ENCODE peak calls at places on chromosomes 1 and 21, in eight cellular contexts. B is mucosa of descending colon, D is tibial artery, J is HL-60, X is choroid plexus epithelial cell, U is A549, N is osteocyte, S is heart right ventricle. O is an unnamed sample.

GRCh38 chr1:211925016-211925415 is 94.5 kb upstream of the LPGAT1 start:
- DNase-seq in J (no peak), D (no peak), N (no peak), X (no peak), B (peak), S (no peak), U (no peak), O (no peak)

GRCh38 chr1:161220002-161220401 is 3.4 kb downstream of the APOA2 start:
- DNase-seq in S (no peak), N (no peak), D (no peak), J (no peak), X (no peak), B (no peak), U (no peak), O (peak)

GRCh38 chr1:93552751-93553455 is 105.0 kb downstream of the FNBP1L start:
- DNase-seq in D (no peak), B (no peak), S (no peak), N (no peak), X (peak), J (no peak), U (no peak), O (no peak)

GRCh38 chr1:212635141-212635601 is 26.6 kb downstream of the ATF3 start:
- DNase-seq in J (no peak), B (no peak), S (no peak), N (no peak), U (no peak), D (no peak), X (peak), O (no peak)

GRCh38 chr1:25594971-25595370 is 21.6 kb upstream of the MAN1C1 start:
- DNase-seq in B (no peak), S (no peak), J (no peak), U (no peak), N (no peak), D (no peak), X (no peak), O (no peak)

GRCh38 chr1:226611301-226611700 is 62.7 kb downstream of the STUM start:
- DNase-seq in N (no peak), D (no peak), B (no peak), S (no peak), J (no peak), U (no peak), X (no peak), O (no peak)

GRCh38 chr1:207152792-207153434 is 48.9 kb downstream of the C4BPA start:
- DNase-seq in S (no peak), D (no peak), X (no peak), N (no peak), U (no peak), B (no peak), J (no peak), O (no peak)

GRCh38 chr1:1799716-1800115 is 21.4 kb upstream of the NADK start:
- DNase-seq in X (no peak), B (no peak), N (no peak), D (no peak), U (no peak), S (no peak), J (no peak), O (no peak)

GRCh38 chr1:41876533-41877445 is 41.9 kb downstream of the HIVEP3 start:
- DNase-seq in D (no peak), S (no peak), J (no peak), B (no peak), U (no peak), X (peak), N (no peak), O (no peak)

GRCh38 chr1:237794071-237794470 is 96.7 kb downstream of the ZP4 start:
- DNase-seq in D (no peak), B (no peak), N (no peak), S (no peak), U (peak), X (no peak), J (no peak), O (no peak)

GRCh38 chr1:68322837-68323687 is 90.7 kb upstream of the WLS start:
- DNase-seq in X (peak), N (no peak), D (peak), J (no peak), B (no peak), S (no peak), U (no peak), O (no peak)

GRCh38 chr1:216528816-216529215 is 105.6 kb upstream of the USH2A start:
- DNase-seq in D (no peak), S (no peak), N (no peak), B (no peak), X (no peak), U (no peak), J (no peak), O (no peak)

GRCh38 chr1:3436451-3436850 is 18.0 kb upstream of the ARHGEF16 start:
- DNase-seq in D (no peak), J (no peak), U (no peak), X (no peak), B (no peak), N (no peak), S (no peak), O (no peak)

GRCh38 chr1:47675721-47676120 is 237.9 kb downstream of the FOXD2 start:
- DNase-seq in N (peak), U (no peak), B (no peak), S (no peak), J (no peak), D (peak), X (no peak), O (no peak)

GRCh38 chr1:192550922-192551534 is 24.5 kb upstream of the RGS1 start:
- DNase-seq in J (peak), X (peak), U (no peak), N (no peak), S (no peak), B (no peak), D (no peak), O (no peak)

GRCh38 chr21:46057710-46058241 is 40.1 kb upstream of the COL6A2 start:
- DNase-seq in X (no peak), J (no peak), B (no peak), S (no peak), U (no peak), N (peak), D (no peak), O (no peak)

GRCh38 chr1:86233406-86233805 is 76.8 kb upstream of the COL24A1 start:
- DNase-seq in U (no peak), B (no peak), D (no peak), S (no peak), N (no peak), X (no peak), J (no peak), O (no peak)

GRCh38 chr21:39661740-39662139 is 49.0 kb downstream of the B3GALT5 start:
- DNase-seq in U (no peak), D (no peak), N (peak), J (no peak), S (no peak), X (no peak), B (no peak), O (no peak)

GRCh38 chr21:37367301-37367757 is 756 bp downstream of the DYRK1A start:
- DNase-seq in X (peak), S (no peak), B (no peak), U (no peak), J (no peak), N (no peak), D (no peak), O (no peak)

GRCh38 chr1:170402451-170403311 is 129.3 kb upstream of the GORAB start:
- DNase-seq in B (no peak), J (no peak), U (no peak), N (no peak), D (no peak), X (no peak), S (no peak), O (no peak)

GRCh38 chr1:109787211-109787844 is 23.6 kb upstream of the EPS8L3 start:
- DNase-seq in N (no peak), X (peak), D (peak), S (no peak), B (peak), J (no peak), U (no peak), O (peak)

GRCh38 chr1:24874611-24875225 is 55.4 kb downstream of the RUNX3 start:
- DNase-seq in B (no peak), S (no peak), U (no peak), X (no peak), N (peak), J (no peak), D (no peak), O (no peak)

GRCh38 chr1:108560143-108560429 is 186 bp downstream of the EEIG2 start:
- DNase-seq in J (no peak), X (no peak), S (no peak), B (no peak), U (peak), N (no peak), D (no peak), O (no peak)

GRCh38 chr1:108559215-108560142 is at the start of gene EEIG2:
- DNase-seq in N (peak), D (peak), X (peak), J (peak), B (peak), S (peak), U (peak), O (peak)

GRCh38 chr1:108561145-108561458 is 1.2 kb downstream of the EEIG2 start:
- DNase-seq in S (no peak), X (no peak), B (no peak), N (no peak), U (peak), D (no peak), J (no peak), O (no peak)

GRCh38 chr1:108561731-108562326 is 1.9 kb downstream of the EEIG2 start:
- DNase-seq in J (peak), B (peak), X (peak), N (no peak), D (peak), U (peak), S (peak), O (peak)

DNA sequence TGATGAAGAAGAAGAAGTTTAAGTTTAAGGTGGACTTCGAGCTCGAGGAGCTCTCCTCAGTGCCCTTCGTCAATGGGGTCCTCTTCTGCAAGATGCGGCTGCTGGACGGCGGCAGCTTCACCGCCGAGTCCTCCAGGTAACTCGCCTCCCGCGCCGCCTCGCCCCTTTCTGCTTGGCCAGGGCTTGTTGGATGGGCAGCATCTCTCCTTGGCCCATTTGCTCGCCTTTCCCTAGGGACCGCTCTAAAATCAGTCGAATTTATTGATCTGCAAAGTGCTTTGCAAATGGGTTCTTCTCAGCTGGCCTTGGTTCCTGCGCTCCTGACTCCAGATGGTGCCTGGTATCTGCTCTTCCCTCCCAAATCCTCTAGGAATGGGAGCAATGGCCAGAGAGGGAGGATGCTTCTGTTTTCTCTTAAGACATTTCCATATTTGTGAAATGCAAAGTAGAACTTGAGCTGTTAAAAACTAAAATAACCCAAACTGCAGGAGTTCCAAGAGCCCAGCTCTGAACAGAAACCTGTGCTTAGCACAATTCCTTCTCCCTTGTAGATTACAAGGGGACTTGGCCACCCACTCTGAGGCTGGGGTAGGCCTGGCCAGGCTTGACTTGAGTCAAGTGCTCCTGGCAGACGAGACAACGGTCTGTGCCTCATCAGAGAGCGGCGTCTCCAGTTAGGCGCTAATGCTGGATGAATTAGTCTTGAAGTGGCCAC is 687 bp downstream of the EEIG2 start:
- DNase-seq in X (peak), U (no peak), S (peak), D (peak), B (peak), N (no peak), J (peak), O (peak)
- TF ChIP-seq CTCF in X (peak), U (no peak), S (no peak), D (no peak), B (no peak), N (no peak), J (no peak), O (no peak)

GRCh38 chr1:172417552-172417951 is 2.9 kb upstream of the C1orf105 start:
- DNase-seq in U (no peak), B (no peak), J (no peak), X (no peak), N (no peak), S (no peak), D (no peak), O (no peak)
- TF ChIP-seq CTCF in U (no peak), B (no peak), J (no peak), X (no peak), N (no peak), S (no peak), D (no peak), O (no peak)

DNA sequence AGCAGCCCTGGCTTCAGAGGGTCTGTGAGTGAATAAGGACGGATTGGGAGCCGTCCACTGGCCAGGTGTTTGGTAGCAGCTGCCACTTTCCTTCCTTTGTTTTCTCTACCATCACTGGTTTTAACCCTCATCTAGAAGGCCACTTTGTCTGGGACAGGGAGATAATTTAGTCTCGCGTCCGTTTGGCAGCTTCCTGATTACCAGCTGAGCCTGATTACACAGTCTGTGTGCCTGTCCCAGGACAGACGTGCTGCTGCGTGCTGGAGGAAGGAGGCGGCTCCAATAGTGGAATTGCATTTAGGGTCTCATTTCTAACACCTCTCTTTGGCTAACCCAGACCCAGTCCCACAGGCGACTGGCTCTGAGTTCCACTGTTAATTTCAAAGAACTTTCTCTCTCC is 24.6 kb upstream of the CASQ2 start:
- DNase-seq in B (no peak), D (no peak), J (no peak), U (no peak), N (no peak), S (no peak), X (no peak), O (no peak)
- TF ChIP-seq CTCF in B (no peak), D (no peak), J (no peak), U (no peak), N (no peak), S (no peak), X (no peak), O (no peak)

DNA sequence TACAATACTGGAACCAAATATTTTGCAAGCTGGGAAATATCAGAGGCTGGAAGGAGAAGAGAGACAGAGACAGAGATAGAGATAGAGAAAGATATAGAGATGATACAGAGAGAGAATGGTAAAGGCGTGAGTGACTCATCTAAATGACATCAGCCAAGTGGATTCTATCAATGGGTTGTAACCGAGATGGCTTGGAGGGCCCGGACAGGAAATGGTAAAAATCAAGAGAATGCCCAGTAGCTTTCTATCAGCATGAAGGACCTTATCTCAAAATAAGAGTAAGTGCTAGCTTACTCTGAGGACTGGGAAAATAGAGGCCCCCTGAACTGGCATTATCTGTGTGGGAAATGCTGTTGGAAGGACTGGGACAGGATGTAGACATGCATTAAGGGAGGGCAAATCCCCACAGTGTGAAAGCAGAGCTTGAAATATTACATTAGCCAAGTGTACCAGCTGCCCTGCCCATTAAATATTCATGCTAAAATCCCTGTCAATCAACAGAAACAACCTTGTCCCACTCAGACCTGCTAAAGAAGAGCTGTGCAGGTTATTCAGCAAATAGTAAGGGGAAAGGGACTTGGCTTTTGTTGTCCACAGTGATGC is 76.6 kb upstream of the ZNF644 start:
- DNase-seq in J (no peak), U (no peak), D (no peak), N (no peak), S (no peak), B (no peak), X (no peak), O (no peak)
- TF ChIP-seq CTCF in J (no peak), U (no peak), D (no peak), N (no peak), S (no peak), B (no peak), X (no peak), O (no peak)

GRCh38 chr1:243483084-243483845 is 227.4 kb downstream of the SDCCAG8 start:
- DNase-seq in N (no peak), X (no peak), D (no peak), S (no peak), J (no peak), B (no peak), U (no peak), O (no peak)
- TF ChIP-seq CTCF in N (peak), X (peak), D (no peak), S (peak), J (no peak), B (no peak), U (peak), O (peak)